ENCODE peak calls at places on chromosome 5, in seven cellular contexts. One of them, this sample, is unnamed.

GRCh38 chr5:133814152-133814551 is 154.3 kb downstream of the C5orf15 start:
- DNase-seq in RWPE2: peak
- DNase-seq in tibial artery: no peak
- DNase-seq in astrocyte of the spinal cord: no peak
- DNase-seq in OCI-LY7: no peak
- DNase-seq in HFF-Myc: no peak
- DNase-seq in left ventricle myocardium inferior: no peak
- DNase-seq in this sample: peak

GRCh38 chr5:138981606-138982005 is 106.5 kb upstream of the LRRTM2 start:
- DNase-seq in RWPE2: no peak
- DNase-seq in tibial artery: no peak
- DNase-seq in astrocyte of the spinal cord: peak
- DNase-seq in OCI-LY7: no peak
- DNase-seq in HFF-Myc: no peak
- DNase-seq in left ventricle myocardium inferior: no peak
- DNase-seq in this sample: peak

GRCh38 chr5:122471031-122471751 is 159.2 kb downstream of the SNCAIP start:
- DNase-seq in RWPE2: no peak
- DNase-seq in tibial artery: no peak
- DNase-seq in astrocyte of the spinal cord: no peak
- DNase-seq in OCI-LY7: no peak
- DNase-seq in HFF-Myc: no peak
- DNase-seq in left ventricle myocardium inferior: no peak
- DNase-seq in this sample: no peak

GRCh38 chr5:62582198-62582597 is 3.6 kb downstream of the LRRC70 start:
- DNase-seq in RWPE2: no peak
- DNase-seq in tibial artery: no peak
- DNase-seq in astrocyte of the spinal cord: no peak
- DNase-seq in OCI-LY7: no peak
- DNase-seq in HFF-Myc: no peak
- DNase-seq in left ventricle myocardium inferior: no peak
- DNase-seq in this sample: no peak

GRCh38 chr5:140372971-140373487 is 13.0 kb downstream of the SLC4A9 start:
- DNase-seq in RWPE2: no peak
- DNase-seq in tibial artery: peak
- DNase-seq in astrocyte of the spinal cord: peak
- DNase-seq in OCI-LY7: peak
- DNase-seq in HFF-Myc: peak
- DNase-seq in left ventricle myocardium inferior: peak
- DNase-seq in this sample: peak

GRCh38 chr5:78908173-78908901 is 76.8 kb downstream of the ARSB start:
- DNase-seq in RWPE2: no peak
- DNase-seq in tibial artery: peak
- DNase-seq in astrocyte of the spinal cord: peak
- DNase-seq in OCI-LY7: no peak
- DNase-seq in HFF-Myc: peak
- DNase-seq in left ventricle myocardium inferior: peak
- DNase-seq in this sample: peak

GRCh38 chr5:139670369-139671095 is 22.4 kb downstream of the CXXC5 start:
- DNase-seq in RWPE2: no peak
- DNase-seq in tibial artery: no peak
- DNase-seq in astrocyte of the spinal cord: no peak
- DNase-seq in OCI-LY7: peak
- DNase-seq in HFF-Myc: no peak
- DNase-seq in left ventricle myocardium inferior: no peak
- DNase-seq in this sample: no peak

GRCh38 chr5:11797132-11797531 is 107.1 kb downstream of the CTNND2 start:
- DNase-seq in RWPE2: no peak
- DNase-seq in tibial artery: no peak
- DNase-seq in astrocyte of the spinal cord: no peak
- DNase-seq in OCI-LY7: no peak
- DNase-seq in HFF-Myc: no peak
- DNase-seq in left ventricle myocardium inferior: no peak
- DNase-seq in this sample: no peak

GRCh38 chr5:172771439-172772111 is 580 bp upstream of the DUSP1 start:
- DNase-seq in RWPE2: no peak
- DNase-seq in tibial artery: no peak
- DNase-seq in astrocyte of the spinal cord: peak
- DNase-seq in OCI-LY7: no peak
- DNase-seq in HFF-Myc: no peak
- DNase-seq in left ventricle myocardium inferior: no peak
- DNase-seq in this sample: peak

GRCh38 chr5:34709861-34710673 is 53.9 kb downstream of the RAI14 start:
- DNase-seq in RWPE2: no peak
- DNase-seq in tibial artery: no peak
- DNase-seq in astrocyte of the spinal cord: peak
- DNase-seq in OCI-LY7: no peak
- DNase-seq in HFF-Myc: peak
- DNase-seq in left ventricle myocardium inferior: no peak
- DNase-seq in this sample: peak

GRCh38 chr5:108461628-108462367 is 79.9 kb upstream of the FBXL17 start:
- DNase-seq in RWPE2: no peak
- DNase-seq in tibial artery: no peak
- DNase-seq in astrocyte of the spinal cord: peak
- DNase-seq in OCI-LY7: no peak
- DNase-seq in HFF-Myc: no peak
- DNase-seq in left ventricle myocardium inferior: no peak
- DNase-seq in this sample: peak

GRCh38 chr5:90305022-90305720 is 104.4 kb downstream of the CETN3 start:
- DNase-seq in RWPE2: no peak
- DNase-seq in tibial artery: no peak
- DNase-seq in astrocyte of the spinal cord: no peak
- DNase-seq in OCI-LY7: no peak
- DNase-seq in HFF-Myc: no peak
- DNase-seq in left ventricle myocardium inferior: no peak
- DNase-seq in this sample: no peak

GRCh38 chr5:67115238-67115637 is 81.4 kb downstream of the CD180 start:
- DNase-seq in RWPE2: no peak
- DNase-seq in tibial artery: no peak
- DNase-seq in astrocyte of the spinal cord: no peak
- DNase-seq in OCI-LY7: no peak
- DNase-seq in HFF-Myc: no peak
- DNase-seq in left ventricle myocardium inferior: no peak
- DNase-seq in this sample: no peak

GRCh38 chr5:9781882-9782281 is 151.7 kb upstream of the TAS2R1 start:
- DNase-seq in RWPE2: no peak
- DNase-seq in tibial artery: no peak
- DNase-seq in astrocyte of the spinal cord: no peak
- DNase-seq in OCI-LY7: no peak
- DNase-seq in HFF-Myc: no peak
- DNase-seq in left ventricle myocardium inferior: no peak
- DNase-seq in this sample: no peak

GRCh38 chr5:140671472-140672210 is 1.7 kb downstream of the DND1 start:
- DNase-seq in RWPE2: no peak
- DNase-seq in tibial artery: no peak
- DNase-seq in astrocyte of the spinal cord: no peak
- DNase-seq in OCI-LY7: no peak
- DNase-seq in HFF-Myc: no peak
- DNase-seq in left ventricle myocardium inferior: no peak
- DNase-seq in this sample: no peak

GRCh38 chr5:40266952-40267351 is 412.8 kb upstream of the PTGER4 start:
- DNase-seq in RWPE2: no peak
- DNase-seq in tibial artery: no peak
- DNase-seq in astrocyte of the spinal cord: no peak
- DNase-seq in OCI-LY7: no peak
- DNase-seq in HFF-Myc: no peak
- DNase-seq in left ventricle myocardium inferior: no peak
- DNase-seq in this sample: no peak

GRCh38 chr5:95895771-95896170 is 65.9 kb downstream of the ELL2 start:
- DNase-seq in RWPE2: no peak
- DNase-seq in tibial artery: no peak
- DNase-seq in astrocyte of the spinal cord: peak
- DNase-seq in OCI-LY7: no peak
- DNase-seq in HFF-Myc: no peak
- DNase-seq in left ventricle myocardium inferior: peak
- DNase-seq in this sample: peak

GRCh38 chr5:132591140-132591539 is 34.4 kb downstream of the RAD50 start:
- DNase-seq in RWPE2: no peak
- DNase-seq in tibial artery: no peak
- DNase-seq in astrocyte of the spinal cord: peak
- DNase-seq in OCI-LY7: no peak
- DNase-seq in HFF-Myc: no peak
- DNase-seq in left ventricle myocardium inferior: no peak
- DNase-seq in this sample: peak

GRCh38 chr5:132776077-132776931 is 735 bp downstream of the SEPTIN8 start:
- DNase-seq in RWPE2: peak
- DNase-seq in tibial artery: peak
- DNase-seq in astrocyte of the spinal cord: no peak
- DNase-seq in OCI-LY7: no peak
- DNase-seq in HFF-Myc: no peak
- DNase-seq in left ventricle myocardium inferior: peak
- DNase-seq in this sample: peak

GRCh38 chr5:37859805-37860204 is 20.0 kb upstream of the GDNF start:
- DNase-seq in RWPE2: no peak
- DNase-seq in tibial artery: no peak
- DNase-seq in astrocyte of the spinal cord: no peak
- DNase-seq in OCI-LY7: peak
- DNase-seq in HFF-Myc: no peak
- DNase-seq in left ventricle myocardium inferior: no peak
- DNase-seq in this sample: no peak

DNA sequence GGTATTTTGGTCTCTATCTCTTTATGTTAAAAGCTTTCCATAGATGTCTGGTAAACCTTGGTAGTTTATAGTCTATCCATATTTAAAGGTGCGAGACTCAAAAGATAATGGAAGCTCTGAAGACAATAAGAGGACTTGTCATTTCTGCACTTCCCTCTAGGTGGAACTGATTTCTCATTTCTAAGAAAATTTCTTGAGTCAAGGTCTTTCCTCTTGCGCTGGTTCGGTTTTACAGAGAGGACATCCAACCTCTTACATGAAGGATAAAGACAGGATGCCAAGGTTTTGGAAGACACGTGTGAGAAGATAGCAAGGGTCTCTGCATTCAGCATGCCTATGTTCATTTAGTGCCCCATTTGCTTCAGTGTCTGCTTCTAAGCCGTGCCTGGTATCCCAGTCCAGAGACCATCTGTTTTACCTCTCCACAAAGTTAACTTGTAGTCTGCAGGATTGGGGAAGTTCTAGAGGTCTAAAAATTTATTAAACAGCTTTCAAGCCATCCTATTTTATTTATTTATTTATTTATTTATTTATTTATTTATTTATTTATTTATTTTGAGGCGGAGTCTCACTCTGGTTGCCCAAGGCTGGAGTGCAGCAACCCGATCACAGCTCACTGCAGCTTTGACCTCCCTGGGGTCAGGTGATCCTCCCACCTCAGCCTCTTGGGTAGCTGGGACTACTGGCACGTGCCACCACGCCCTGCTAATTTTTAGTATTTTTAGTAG is 41.6 kb downstream of the KIAA1191 start:
- DNase-seq in RWPE2: no peak
- DNase-seq in tibial artery: no peak
- DNase-seq in astrocyte of the spinal cord: peak
- DNase-seq in OCI-LY7: peak
- DNase-seq in HFF-Myc: no peak
- DNase-seq in left ventricle myocardium inferior: no peak
- DNase-seq in this sample: peak
- TF ChIP-seq CTCF in RWPE2: peak
- TF ChIP-seq CTCF in tibial artery: no peak
- TF ChIP-seq CTCF in astrocyte of the spinal cord: peak
- TF ChIP-seq CTCF in OCI-LY7: peak
- TF ChIP-seq CTCF in HFF-Myc: no peak
- TF ChIP-seq CTCF in left ventricle myocardium inferior: peak
- TF ChIP-seq CTCF in this sample: no peak

DNA sequence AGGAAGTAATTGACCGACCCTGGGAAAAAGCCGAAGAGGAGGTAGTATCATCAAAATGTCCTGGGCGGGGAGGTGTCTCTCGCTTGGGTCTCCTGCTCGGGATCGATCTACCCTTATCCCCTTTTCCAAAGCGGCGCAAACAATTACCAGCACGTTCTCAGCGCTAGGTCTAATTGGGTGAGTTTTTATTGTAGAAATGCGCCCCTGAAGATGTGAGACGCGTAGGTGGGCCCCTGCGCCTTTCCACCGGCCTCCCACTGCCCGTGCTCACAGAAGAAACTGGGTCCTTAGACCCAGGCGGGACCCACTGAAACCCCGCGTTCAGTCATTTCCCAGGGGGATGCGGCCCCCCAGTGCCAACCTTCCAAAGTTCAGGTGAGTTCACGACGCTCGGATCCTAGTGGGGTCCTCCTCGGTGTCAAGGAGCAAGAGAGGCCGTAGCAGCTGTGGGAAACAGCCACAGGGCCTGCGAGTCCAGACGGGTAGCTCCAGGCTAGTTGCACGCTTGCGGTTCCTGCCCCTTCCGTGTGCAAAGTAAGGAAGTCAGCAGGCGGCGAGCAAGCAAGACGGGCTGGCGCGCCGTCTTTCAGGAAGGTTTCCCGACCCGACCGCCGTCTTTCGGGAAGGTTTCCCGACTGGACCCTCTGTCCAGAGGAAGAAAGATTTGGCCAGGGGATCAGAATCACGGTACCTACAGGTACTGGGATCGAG is 1.5 kb downstream of the SMIM32 start:
- DNase-seq in RWPE2: no peak
- DNase-seq in tibial artery: no peak
- DNase-seq in astrocyte of the spinal cord: no peak
- DNase-seq in OCI-LY7: no peak
- DNase-seq in HFF-Myc: no peak
- DNase-seq in left ventricle myocardium inferior: no peak
- DNase-seq in this sample: peak
- H3K4me3 ChIP-seq in RWPE2: peak
- H3K4me3 ChIP-seq in tibial artery: peak
- H3K4me3 ChIP-seq in astrocyte of the spinal cord: no peak
- H3K4me3 ChIP-seq in OCI-LY7: no peak
- H3K4me3 ChIP-seq in HFF-Myc: no peak
- H3K4me3 ChIP-seq in left ventricle myocardium inferior: peak
- H3K4me3 ChIP-seq in this sample: peak

GRCh38 chr5:1335540-1336095 is 9.3 kb downstream of the CLPTM1L start:
- DNase-seq in RWPE2: no peak
- DNase-seq in tibial artery: no peak
- DNase-seq in astrocyte of the spinal cord: no peak
- DNase-seq in OCI-LY7: no peak
- DNase-seq in HFF-Myc: no peak
- DNase-seq in left ventricle myocardium inferior: no peak
- DNase-seq in this sample: no peak

GRCh38 chr5:1331861-1332405 is 13.0 kb downstream of the CLPTM1L start:
- DNase-seq in RWPE2: no peak
- DNase-seq in tibial artery: no peak
- DNase-seq in astrocyte of the spinal cord: no peak
- DNase-seq in OCI-LY7: no peak
- DNase-seq in HFF-Myc: no peak
- DNase-seq in left ventricle myocardium inferior: no peak
- DNase-seq in this sample: no peak

GRCh38 chr5:1332461-1333001 is 12.4 kb downstream of the CLPTM1L start:
- DNase-seq in RWPE2: no peak
- DNase-seq in tibial artery: no peak
- DNase-seq in astrocyte of the spinal cord: no peak
- DNase-seq in OCI-LY7: peak
- DNase-seq in HFF-Myc: no peak
- DNase-seq in left ventricle myocardium inferior: no peak
- DNase-seq in this sample: no peak

GRCh38 chr5:1334831-1335539 is 9.9 kb downstream of the CLPTM1L start:
- DNase-seq in RWPE2: no peak
- DNase-seq in tibial artery: no peak
- DNase-seq in astrocyte of the spinal cord: no peak
- DNase-seq in OCI-LY7: no peak
- DNase-seq in HFF-Myc: no peak
- DNase-seq in left ventricle myocardium inferior: no peak
- DNase-seq in this sample: no peak

GRCh38 chr5:1333986-1334385 is 10.9 kb downstream of the CLPTM1L start:
- DNase-seq in RWPE2: no peak
- DNase-seq in tibial artery: no peak
- DNase-seq in astrocyte of the spinal cord: no peak
- DNase-seq in OCI-LY7: no peak
- DNase-seq in HFF-Myc: no peak
- DNase-seq in left ventricle myocardium inferior: no peak
- DNase-seq in this sample: no peak
- TF ChIP-seq CTCF in RWPE2: no peak
- TF ChIP-seq CTCF in tibial artery: no peak
- TF ChIP-seq CTCF in astrocyte of the spinal cord: no peak
- TF ChIP-seq CTCF in OCI-LY7: no peak
- TF ChIP-seq CTCF in HFF-Myc: no peak
- TF ChIP-seq CTCF in left ventricle myocardium inferior: no peak
- TF ChIP-seq CTCF in this sample: no peak

GRCh38 chr5:91311697-91312501 is 71.2 kb downstream of the ARRDC3 start:
- DNase-seq in RWPE2: peak
- DNase-seq in tibial artery: peak
- DNase-seq in astrocyte of the spinal cord: peak
- DNase-seq in OCI-LY7: peak
- DNase-seq in HFF-Myc: peak
- DNase-seq in left ventricle myocardium inferior: peak
- DNase-seq in this sample: peak
- H3K4me3 ChIP-seq in RWPE2: no peak
- H3K4me3 ChIP-seq in tibial artery: no peak
- H3K4me3 ChIP-seq in astrocyte of the spinal cord: no peak
- H3K4me3 ChIP-seq in OCI-LY7: peak
- H3K4me3 ChIP-seq in HFF-Myc: no peak
- H3K4me3 ChIP-seq in left ventricle myocardium inferior: peak
- H3K4me3 ChIP-seq in this sample: no peak